ENCODE peak calls at places on chromosomes 4 and X, in six cellular contexts. T is GM23248, D is neural progenitor cell, B is PC-9, S is mammary epithelial cell, H is astrocyte. E is an unnamed sample. For H3K79me2, the result is how much of the 10 kb centered on the place peaks cover.

GRCh38 chr4:144578681-144579080 is 67.3 kb upstream of the HHIP start:
- DNase-seq in T (peak), D (no peak), B (no peak), S (no peak), H (peak), E (no peak)

GRCh38 chr4:144819591-144819990 is 173.6 kb downstream of the HHIP start:
- DNase-seq in T (peak), D (no peak), B (no peak), S (no peak), H (no peak), E (no peak)

GRCh38 chr4:81799371-81799770 is 327.7 kb upstream of the RASGEF1B start:
- DNase-seq in T (no peak), D (no peak), B (no peak), S (peak), H (no peak), E (no peak)

GRCh38 chr4:77073106-77073858 is 2.5 kb downstream of the CCNI start:
- DNase-seq in T (peak), D (no peak), B (no peak), S (peak), H (no peak), E (no peak)

GRCh38 chrX:140346711-140347110 is 158.2 kb downstream of the SOX3 start:
- DNase-seq in T (peak), D (no peak), B (no peak), S (no peak), H (peak), E (no peak)

GRCh38 chr4:139167774-139168444 is 9.1 kb downstream of the ELF2 start:
- DNase-seq in T (peak), D (no peak), B (peak), S (peak), H (peak), E (peak)

GRCh38 chr4:73816814-73817213 is 19.7 kb upstream of the CXCL6 start:
- DNase-seq in T (peak), D (no peak), B (peak), S (peak), H (peak), E (no peak)

GRCh38 chrX:40068048-40068447 is 29.7 kb downstream of the BCOR start:
- DNase-seq in T (peak), D (no peak), B (no peak), S (peak), H (no peak), E (no peak)

GRCh38 chrX:30659421-30659820 is 6.2 kb downstream of the GK start:
- DNase-seq in T (peak), D (no peak), B (no peak), S (peak), H (peak), E (peak)

GRCh38 chrX:9205599-9206223 is 171.8 kb upstream of the FAM9B start:
- DNase-seq in T (no peak), D (no peak), B (no peak), S (no peak), H (no peak), E (no peak)

GRCh38 chr4:15757084-15757483 is 21.0 kb upstream of the CD38 start:
- DNase-seq in T (no peak), D (no peak), B (no peak), S (no peak), H (no peak), E (no peak)

GRCh38 chr4:102174800-102175199 is 170.5 kb downstream of the SLC39A8 start:
- DNase-seq in T (peak), D (no peak), B (no peak), S (peak), H (peak), E (no peak)

GRCh38 chr4:67332627-67333026 is 212.7 kb downstream of the CENPC start:
- DNase-seq in T (peak), D (peak), B (no peak), S (peak), H (no peak), E (no peak)

GRCh38 chr4:101762544-101762943 is 28.0 kb upstream of the BANK1 start:
- DNase-seq in T (no peak), D (no peak), B (no peak), S (no peak), H (no peak), E (no peak)

GRCh38 chrX:48468693-48469691 is 1.1 kb downstream of the SLC38A5 start:
- DNase-seq in T (no peak), D (peak), B (no peak), S (no peak), H (no peak), E (no peak)

GRCh38 chr4:153244969-153245368 is 40.7 kb downstream of the TRIM2 start:
- DNase-seq in T (no peak), D (no peak), B (no peak), S (no peak), H (no peak), E (no peak)

GRCh38 chrX:40152173-40152705 is 54.5 kb upstream of the BCOR start:
- DNase-seq in T (peak), D (peak), B (no peak), S (no peak), H (no peak), E (no peak)

GRCh38 chrX:133191739-133192039 is 26.5 kb downstream of the TFDP3 start:
- DNase-seq in T (no peak), D (no peak), B (no peak), S (peak), H (no peak), E (no peak)

GRCh38 chr4:55032788-55033187 is 92.6 kb downstream of the KDR start:
- DNase-seq in T (no peak), D (peak), B (peak), S (no peak), H (no peak), E (no peak)

GRCh38 chrX:64206556-64207162 is 1.2 kb upstream of the AMER1 start:
- DNase-seq in T (peak), D (peak), B (peak), S (peak), H (no peak), E (no peak)

DNA sequence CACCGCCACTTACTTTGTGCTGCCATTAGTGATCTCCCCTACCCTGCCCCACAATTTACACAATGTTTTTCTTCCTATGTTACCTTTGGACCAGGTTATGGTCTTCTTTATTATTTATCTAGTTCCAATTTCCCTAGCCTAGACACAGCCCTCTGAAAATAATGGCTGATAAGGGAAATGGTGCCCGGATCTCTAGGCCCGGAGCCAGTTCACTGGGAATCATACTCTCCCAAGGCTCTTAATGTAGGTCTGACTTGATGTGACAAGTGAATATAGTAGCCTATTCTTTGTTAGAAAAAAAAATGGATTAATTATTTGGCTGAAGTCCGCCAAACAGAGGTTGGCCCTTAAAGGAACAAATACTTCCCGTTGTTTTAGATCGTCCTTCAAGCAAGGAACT is 208.0 kb downstream of the RELL1 start:
- DNase-seq in T (no peak), D (no peak), B (no peak), S (no peak), H (no peak), E (no peak)
- H3K27ac ChIP-seq in T (no peak), D (no peak), B (no peak), S (no peak), H (no peak), E (no peak)

GRCh38 chrX:1561164-1561563 is 24.2 kb upstream of the P2RY8 start:
- DNase-seq in T (no peak), D (no peak), B (no peak), S (no peak), H (no peak), E (no peak)

GRCh38 chrX:1564750-1565683 is 26.4 kb upstream of the AKAP17A start:
- DNase-seq in T (no peak), D (no peak), B (no peak), S (no peak), H (no peak), E (no peak)
- H3K4me3 ChIP-seq in T (no peak), D (no peak), B (no peak), S (no peak), H (no peak), E (no peak)

GRCh38 chr4:113905301-113905700 is 74.1 kb downstream of the ARSJ start:
- DNase-seq in T (no peak), D (no peak), B (no peak), S (no peak), H (no peak), E (no peak)

GRCh38 chr4:113907559-113907958 is 71.9 kb downstream of the ARSJ start:
- DNase-seq in T (no peak), D (no peak), B (no peak), S (no peak), H (no peak), E (no peak)

GRCh38 chr4:113908829-113909228 is 70.6 kb downstream of the ARSJ start:
- DNase-seq in T (peak), D (no peak), B (no peak), S (no peak), H (no peak), E (no peak)
- H3K79me2 ChIP-seq in T (half or more), D (under half), B (under half), S (under half), H (half or more), E (under half)

GRCh38 chr4:25014965-25015506 is 15.7 kb downstream of the LGI2 start:
- DNase-seq in T (no peak), D (no peak), B (no peak), S (no peak), H (no peak), E (no peak)
- H3K27ac ChIP-seq in T (no peak), D (no peak), B (no peak), S (no peak), H (no peak), E (no peak)

GRCh38 chrX:2628751-2629315 is 62.3 kb upstream of the CD99 start:
- DNase-seq in T (no peak), D (no peak), B (no peak), S (no peak), H (no peak), E (no peak)

GRCh38 chrX:2629316-2630168 is 61.6 kb upstream of the CD99 start:
- DNase-seq in T (no peak), D (no peak), B (no peak), S (no peak), H (no peak), E (no peak)

GRCh38 chrX:2631743-2632532 is 59.2 kb upstream of the CD99 start:
- DNase-seq in T (no peak), D (no peak), B (no peak), S (no peak), H (no peak), E (no peak)

GRCh38 chrX:2635366-2635765 is 55.7 kb upstream of the CD99 start:
- DNase-seq in T (peak), D (no peak), B (no peak), S (no peak), H (no peak), E (no peak)

GRCh38 chrX:2632533-2633504 is 58.3 kb upstream of the CD99 start:
- DNase-seq in T (no peak), D (no peak), B (no peak), S (no peak), H (peak), E (no peak)
- H3K4me3 ChIP-seq in T (no peak), D (no peak), B (no peak), S (no peak), H (no peak), E (no peak)

GRCh38 chrX:57595381-57595811 is 3.6 kb downstream of the ZXDB start:
- DNase-seq in T (peak), D (no peak), B (no peak), S (peak), H (peak), E (peak)

DNA sequence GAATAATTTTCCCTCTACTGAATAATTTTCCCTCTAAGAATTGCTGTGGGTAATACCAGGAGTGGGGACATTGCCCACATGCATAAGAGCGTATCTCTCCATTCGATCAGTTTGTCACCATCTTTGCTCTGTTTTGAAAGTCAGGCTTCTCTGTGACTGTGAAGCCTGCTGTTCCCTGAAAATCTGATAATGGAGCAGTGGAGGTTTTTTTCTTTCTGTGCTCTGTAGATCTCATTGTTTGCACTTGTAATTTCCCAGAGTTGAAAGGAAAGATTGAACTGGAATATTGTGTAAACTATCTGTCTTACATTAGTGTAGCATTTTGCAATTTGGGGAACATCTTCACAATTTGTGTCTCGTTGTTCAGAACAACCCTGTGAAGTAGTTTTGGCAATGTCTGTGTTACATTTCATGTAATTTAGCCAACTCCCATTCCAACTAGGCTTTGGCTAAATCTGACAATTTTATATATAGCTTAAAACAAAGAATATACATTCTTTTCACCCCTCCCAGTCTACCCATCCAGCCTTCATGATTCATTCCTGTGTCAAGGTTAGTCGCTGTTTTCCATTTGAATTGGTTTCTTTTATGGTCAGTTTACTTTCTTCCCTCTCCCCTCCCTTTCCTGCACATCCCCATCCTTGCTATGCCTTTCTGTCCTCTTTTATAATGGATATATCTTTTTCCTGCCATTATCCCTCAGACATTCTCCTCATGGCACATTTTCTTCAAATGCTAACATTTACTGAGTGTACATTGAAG is 4.5 kb downstream of the ZXDB start:
- DNase-seq in T (peak), D (no peak), B (no peak), S (no peak), H (no peak), E (no peak)
- H3K79me2 ChIP-seq in T (under half), D (under half), B (under half), S (under half), H (under half), E (under half)

DNA sequence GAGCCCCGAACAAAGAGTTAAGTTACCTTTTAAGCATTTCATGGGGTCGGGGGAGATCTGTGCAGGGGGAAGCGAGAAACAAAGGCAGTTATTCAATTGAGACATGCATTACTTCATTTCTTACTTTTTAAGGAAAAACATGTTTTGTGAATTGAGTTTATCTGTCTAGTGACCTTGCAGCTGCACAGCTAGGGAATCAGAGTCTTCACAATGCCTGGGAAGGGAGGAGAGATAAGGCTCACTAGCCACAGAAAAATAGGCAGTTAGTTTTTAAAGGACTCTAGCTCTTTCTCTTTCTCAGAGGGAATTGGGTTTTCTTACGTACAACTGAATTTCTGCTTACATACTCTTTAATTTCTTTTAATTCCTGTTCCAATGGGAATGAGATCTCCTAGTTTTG is 26.2 kb upstream of the ZBTB33 start:
- DNase-seq in T (no peak), D (no peak), B (no peak), S (no peak), H (no peak), E (no peak)
- H3K27ac ChIP-seq in T (no peak), D (no peak), B (no peak), S (no peak), H (no peak), E (no peak)

E was measured in keratinocyte.